ENCODE peak calls at places on chromosomes 4 and X, in five cellular contexts. B, Y, O, S and J are unnamed samples.

GRCh38 chrX:72216973-72217372 is 21.9 kb downstream of the ERCC6L start:
- DNase-seq in B (no peak), Y (no peak), O (no peak), S (no peak), J (no peak)

GRCh38 chrX:67544281-67544680 is 460 bp downstream of the AR start:
- DNase-seq in B (peak), Y (no peak), O (no peak), S (no peak), J (no peak)

GRCh38 chr4:20883231-20883630 is 183.0 kb downstream of the PACRGL start:
- DNase-seq in B (no peak), Y (no peak), O (no peak), S (no peak), J (no peak)

GRCh38 chr4:125322363-125322730 is 7.6 kb downstream of the FAT4 start:
- DNase-seq in B (peak), Y (no peak), O (no peak), S (no peak), J (no peak)

GRCh38 chr4:117447925-117448324 is 362.5 kb upstream of the TRAM1L1 start:
- DNase-seq in B (peak), Y (no peak), O (no peak), S (no peak), J (peak)

GRCh38 chr4:54199919-54200318 is 29.2 kb upstream of the PDGFRA start:
- DNase-seq in B (no peak), Y (no peak), O (no peak), S (no peak), J (no peak)

GRCh38 chr4:155761916-155762315 is 3.1 kb downstream of the GUCY1B1 start:
- DNase-seq in B (no peak), Y (no peak), O (no peak), S (no peak), J (no peak)

GRCh38 chr4:6225469-6225868 is 25.1 kb upstream of the JAKMIP1 start:
- DNase-seq in B (no peak), Y (no peak), O (peak), S (no peak), J (no peak)

GRCh38 chr4:169756971-169757574 is 671 bp downstream of the HPF1 start:
- DNase-seq in B (no peak), Y (no peak), O (no peak), S (peak), J (peak)

GRCh38 chr4:184913356-184914143 is 87.8 kb upstream of the ACSL1 start:
- DNase-seq in B (no peak), Y (no peak), O (no peak), S (no peak), J (no peak)

GRCh38 chr4:132502096-132502552 is 647.0 kb upstream of the PCDH10 start:
- DNase-seq in B (no peak), Y (no peak), O (no peak), S (no peak), J (no peak)

GRCh38 chr4:94472056-94472826 is 20.5 kb downstream of the PDLIM5 start:
- DNase-seq in B (peak), Y (no peak), O (peak), S (no peak), J (no peak)

GRCh38 chr4:48141048-48141447 is 7.0 kb upstream of the TXK start:
- DNase-seq in B (peak), Y (no peak), O (peak), S (peak), J (no peak)

GRCh38 chrX:41303013-41303412 is 30.9 kb upstream of the DDX3X start:
- DNase-seq in B (no peak), Y (no peak), O (no peak), S (no peak), J (no peak)

GRCh38 chr4:56690393-56690971 is 9.4 kb upstream of the HOPX start:
- DNase-seq in B (no peak), Y (no peak), O (no peak), S (no peak), J (no peak)

GRCh38 chr4:82865592-82865991 is 25.4 kb downstream of the SEC31A start:
- DNase-seq in B (peak), Y (no peak), O (peak), S (no peak), J (peak)

GRCh38 chr4:177607111-177607573 is 164.9 kb upstream of the AGA start:
- DNase-seq in B (no peak), Y (no peak), O (no peak), S (no peak), J (no peak)

GRCh38 chr4:156475322-156475721 is 496.3 kb downstream of the PDGFC start:
- DNase-seq in B (peak), Y (no peak), O (peak), S (no peak), J (peak)

GRCh38 chr4:77310931-77311330 is 153.9 kb downstream of the CCNG2 start:
- DNase-seq in B (no peak), Y (no peak), O (no peak), S (no peak), J (peak)

GRCh38 chr4:133147365-133147821 is 1.7 kb upstream of the PCDH10 start:
- DNase-seq in B (peak), Y (no peak), O (no peak), S (no peak), J (no peak)

GRCh38 chrX:39950035-39950688 is 147.6 kb downstream of the BCOR start:
- DNase-seq in B (peak), Y (no peak), O (peak), S (no peak), J (no peak)

GRCh38 chr4:154137320-154137905 is 348.5 kb upstream of the SFRP2 start:
- DNase-seq in B (no peak), Y (no peak), O (no peak), S (no peak), J (no peak)

GRCh38 chrX:132738951-132739350 is 219.5 kb downstream of the HS6ST2 start:
- DNase-seq in B (no peak), Y (no peak), O (no peak), S (no peak), J (no peak)

GRCh38 chr4:6252051-6252450 is 17.6 kb upstream of the WFS1 start:
- DNase-seq in B (no peak), Y (no peak), O (no peak), S (no peak), J (no peak)

GRCh38 chr4:173990126-173990878 is 293.2 kb downstream of the FBXO8 start:
- DNase-seq in B (peak), Y (no peak), O (peak), S (no peak), J (peak)

GRCh38 chrX:40130207-40130606 is 32.4 kb upstream of the BCOR start:
- DNase-seq in B (peak), Y (no peak), O (peak), S (no peak), J (no peak)